ENCODE peak calls at places on chromosomes 5 and 9, in eight cellular contexts. One of them, this sample, is unnamed.

GRCh38 chr5:7877851-7878250 is 8.9 kb downstream of the MTRR start:
- DNase-seq in right lobe of liver: peak
- DNase-seq in cardiac fibroblast: peak
- DNase-seq in IMR-90: peak
- DNase-seq in neural crest cell: no peak
- DNase-seq in GM13976: no peak
- DNase-seq in RWPE2: no peak
- DNase-seq in endothelial cell: no peak
- DNase-seq in this sample: no peak

GRCh38 chr5:56637321-56637920 is 177.9 kb upstream of the MAP3K1 start:
- DNase-seq in right lobe of liver: no peak
- DNase-seq in cardiac fibroblast: peak
- DNase-seq in IMR-90: peak
- DNase-seq in neural crest cell: no peak
- DNase-seq in GM13976: no peak
- DNase-seq in RWPE2: no peak
- DNase-seq in endothelial cell: no peak
- DNase-seq in this sample: no peak

GRCh38 chr5:150075806-150076205 is 10.5 kb downstream of the CSF1R start:
- DNase-seq in right lobe of liver: no peak
- DNase-seq in cardiac fibroblast: no peak
- DNase-seq in IMR-90: no peak
- DNase-seq in neural crest cell: no peak
- DNase-seq in GM13976: peak
- DNase-seq in RWPE2: no peak
- DNase-seq in endothelial cell: no peak
- DNase-seq in this sample: peak

GRCh38 chr9:93133641-93134017 is 422 bp downstream of the NINJ1 start:
- DNase-seq in right lobe of liver: peak
- DNase-seq in cardiac fibroblast: peak
- DNase-seq in IMR-90: peak
- DNase-seq in neural crest cell: peak
- DNase-seq in GM13976: peak
- DNase-seq in RWPE2: no peak
- DNase-seq in endothelial cell: peak
- DNase-seq in this sample: peak

GRCh38 chr5:150081541-150082283 is 4.6 kb downstream of the CSF1R start:
- DNase-seq in right lobe of liver: peak
- DNase-seq in cardiac fibroblast: no peak
- DNase-seq in IMR-90: peak
- DNase-seq in neural crest cell: no peak
- DNase-seq in GM13976: peak
- DNase-seq in RWPE2: no peak
- DNase-seq in endothelial cell: peak
- DNase-seq in this sample: peak

GRCh38 chr9:96719538-96720315 is 58.2 kb downstream of the ZNF510 start:
- DNase-seq in right lobe of liver: no peak
- DNase-seq in cardiac fibroblast: no peak
- DNase-seq in IMR-90: no peak
- DNase-seq in neural crest cell: no peak
- DNase-seq in GM13976: no peak
- DNase-seq in RWPE2: peak
- DNase-seq in endothelial cell: no peak
- DNase-seq in this sample: no peak

GRCh38 chr5:30604648-30605262 is 588.7 kb upstream of the CDH6 start:
- DNase-seq in right lobe of liver: no peak
- DNase-seq in cardiac fibroblast: no peak
- DNase-seq in IMR-90: no peak
- DNase-seq in neural crest cell: no peak
- DNase-seq in GM13976: no peak
- DNase-seq in RWPE2: no peak
- DNase-seq in endothelial cell: no peak
- DNase-seq in this sample: no peak

GRCh38 chr9:71506821-71507220 is 261.5 kb downstream of the CEMIP2 start:
- DNase-seq in right lobe of liver: no peak
- DNase-seq in cardiac fibroblast: peak
- DNase-seq in IMR-90: peak
- DNase-seq in neural crest cell: no peak
- DNase-seq in GM13976: no peak
- DNase-seq in RWPE2: no peak
- DNase-seq in endothelial cell: no peak
- DNase-seq in this sample: no peak

GRCh38 chr9:128120061-128120740 is 7.3 kb downstream of the PTGES2 start:
- DNase-seq in right lobe of liver: peak
- DNase-seq in cardiac fibroblast: no peak
- DNase-seq in IMR-90: no peak
- DNase-seq in neural crest cell: no peak
- DNase-seq in GM13976: no peak
- DNase-seq in RWPE2: peak
- DNase-seq in endothelial cell: no peak
- DNase-seq in this sample: no peak

GRCh38 chr9:97557606-97558095 is 56.2 kb downstream of the TMOD1 start:
- DNase-seq in right lobe of liver: peak
- DNase-seq in cardiac fibroblast: peak
- DNase-seq in IMR-90: no peak
- DNase-seq in neural crest cell: no peak
- DNase-seq in GM13976: no peak
- DNase-seq in RWPE2: no peak
- DNase-seq in endothelial cell: no peak
- DNase-seq in this sample: no peak

GRCh38 chr5:169583424-169584215 is at the start of gene SPDL1:
- DNase-seq in right lobe of liver: peak
- DNase-seq in cardiac fibroblast: peak
- DNase-seq in IMR-90: peak
- DNase-seq in neural crest cell: peak
- DNase-seq in GM13976: peak
- DNase-seq in RWPE2: peak
- DNase-seq in endothelial cell: peak
- DNase-seq in this sample: peak

GRCh38 chr5:170644501-170644900 is 139.0 kb upstream of the GABRP start:
- DNase-seq in right lobe of liver: no peak
- DNase-seq in cardiac fibroblast: no peak
- DNase-seq in IMR-90: no peak
- DNase-seq in neural crest cell: no peak
- DNase-seq in GM13976: no peak
- DNase-seq in RWPE2: no peak
- DNase-seq in endothelial cell: no peak
- DNase-seq in this sample: no peak

GRCh38 chr9:4585135-4585534 is 77.0 kb upstream of the PLPP6 start:
- DNase-seq in right lobe of liver: no peak
- DNase-seq in cardiac fibroblast: peak
- DNase-seq in IMR-90: no peak
- DNase-seq in neural crest cell: no peak
- DNase-seq in GM13976: no peak
- DNase-seq in RWPE2: no peak
- DNase-seq in endothelial cell: no peak
- DNase-seq in this sample: no peak

GRCh38 chr9:8558176-8558575 is 758.6 kb upstream of the DMAC1 start:
- DNase-seq in right lobe of liver: no peak
- DNase-seq in cardiac fibroblast: peak
- DNase-seq in IMR-90: peak
- DNase-seq in neural crest cell: no peak
- DNase-seq in GM13976: no peak
- DNase-seq in RWPE2: no peak
- DNase-seq in endothelial cell: no peak
- DNase-seq in this sample: no peak

GRCh38 chr5:31554552-31554951 is 22.5 kb downstream of the C5orf22 start:
- DNase-seq in right lobe of liver: no peak
- DNase-seq in cardiac fibroblast: no peak
- DNase-seq in IMR-90: peak
- DNase-seq in neural crest cell: no peak
- DNase-seq in GM13976: no peak
- DNase-seq in RWPE2: no peak
- DNase-seq in endothelial cell: no peak
- DNase-seq in this sample: no peak

GRCh38 chr9:68538200-68538599 is 2.5 kb downstream of the TMEM252 start:
- DNase-seq in right lobe of liver: no peak
- DNase-seq in cardiac fibroblast: no peak
- DNase-seq in IMR-90: peak
- DNase-seq in neural crest cell: no peak
- DNase-seq in GM13976: no peak
- DNase-seq in RWPE2: no peak
- DNase-seq in endothelial cell: no peak
- DNase-seq in this sample: no peak

GRCh38 chr5:69414885-69415583 is at the start of gene MARVELD2:
- DNase-seq in right lobe of liver: peak
- DNase-seq in cardiac fibroblast: no peak
- DNase-seq in IMR-90: peak
- DNase-seq in neural crest cell: no peak
- DNase-seq in GM13976: peak
- DNase-seq in RWPE2: peak
- DNase-seq in endothelial cell: peak
- DNase-seq in this sample: peak

GRCh38 chr9:109926321-109926959 is 146.4 kb downstream of the PALM2AKAP2 start:
- DNase-seq in right lobe of liver: no peak
- DNase-seq in cardiac fibroblast: no peak
- DNase-seq in IMR-90: no peak
- DNase-seq in neural crest cell: no peak
- DNase-seq in GM13976: no peak
- DNase-seq in RWPE2: no peak
- DNase-seq in endothelial cell: no peak
- DNase-seq in this sample: peak

GRCh38 chr9:116589392-116590354 is 97.4 kb upstream of the TRIM32 start:
- DNase-seq in right lobe of liver: no peak
- DNase-seq in cardiac fibroblast: peak
- DNase-seq in IMR-90: peak
- DNase-seq in neural crest cell: no peak
- DNase-seq in GM13976: peak
- DNase-seq in RWPE2: no peak
- DNase-seq in endothelial cell: peak
- DNase-seq in this sample: peak
- TF ChIP-seq CTCF in right lobe of liver: peak
- TF ChIP-seq CTCF in cardiac fibroblast: peak
- TF ChIP-seq CTCF in IMR-90: peak
- TF ChIP-seq CTCF in neural crest cell: peak
- TF ChIP-seq CTCF in GM13976: no peak
- TF ChIP-seq CTCF in RWPE2: peak
- TF ChIP-seq CTCF in endothelial cell: peak
- TF ChIP-seq CTCF in this sample: peak

DNA sequence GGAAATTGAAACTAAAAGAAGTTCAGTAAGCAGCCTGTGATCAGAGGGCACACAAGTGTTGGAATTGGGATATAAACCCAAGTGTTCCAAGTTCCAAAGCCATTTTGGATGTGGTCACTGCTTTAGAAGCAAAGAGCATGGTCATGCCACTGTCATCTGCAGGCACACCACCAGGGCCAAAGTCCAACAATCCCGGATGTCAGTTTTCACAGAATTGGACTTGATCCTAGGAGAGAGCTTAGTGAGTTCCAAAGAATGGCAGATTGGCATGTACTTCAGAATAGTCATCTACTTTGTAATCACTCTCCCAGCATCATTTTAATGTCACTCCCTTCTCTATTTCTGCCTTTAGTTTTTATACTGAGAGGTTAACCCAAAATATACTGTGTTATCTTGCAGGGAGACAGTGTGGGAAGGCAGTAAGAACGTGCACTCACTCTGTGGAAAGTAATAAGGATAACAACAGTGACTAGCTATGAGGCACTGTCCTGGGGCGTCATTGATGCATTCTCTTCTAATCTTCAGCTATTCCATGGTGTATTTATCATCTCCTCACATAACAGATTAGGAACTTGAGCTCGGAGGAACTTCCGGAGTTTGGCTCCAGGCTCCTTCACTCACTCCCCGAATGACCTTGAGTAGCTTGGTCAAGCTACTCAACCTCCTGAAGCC is 388.0 kb downstream of the ACTL7B start:
- DNase-seq in right lobe of liver: peak
- DNase-seq in cardiac fibroblast: peak
- DNase-seq in IMR-90: peak
- DNase-seq in neural crest cell: no peak
- DNase-seq in GM13976: no peak
- DNase-seq in RWPE2: no peak
- DNase-seq in endothelial cell: no peak
- DNase-seq in this sample: no peak
- TF ChIP-seq CTCF in right lobe of liver: no peak
- TF ChIP-seq CTCF in cardiac fibroblast: no peak
- TF ChIP-seq CTCF in IMR-90: no peak
- TF ChIP-seq CTCF in neural crest cell: no peak
- TF ChIP-seq CTCF in GM13976: no peak
- TF ChIP-seq CTCF in RWPE2: no peak
- TF ChIP-seq CTCF in endothelial cell: no peak
- TF ChIP-seq CTCF in this sample: no peak

GRCh38 chr5:54981928-54982327 is 3.5 kb downstream of the ESM1 start:
- DNase-seq in right lobe of liver: no peak
- DNase-seq in cardiac fibroblast: no peak
- DNase-seq in IMR-90: no peak
- DNase-seq in neural crest cell: no peak
- DNase-seq in GM13976: no peak
- DNase-seq in RWPE2: no peak
- DNase-seq in endothelial cell: no peak
- DNase-seq in this sample: no peak
- TF ChIP-seq CTCF in right lobe of liver: no peak
- TF ChIP-seq CTCF in cardiac fibroblast: no peak
- TF ChIP-seq CTCF in IMR-90: no peak
- TF ChIP-seq CTCF in neural crest cell: no peak
- TF ChIP-seq CTCF in GM13976: no peak
- TF ChIP-seq CTCF in RWPE2: no peak
- TF ChIP-seq CTCF in endothelial cell: no peak
- TF ChIP-seq CTCF in this sample: no peak

GRCh38 chr5:148974638-148975330 is 88.1 kb downstream of the SH3TC2 start:
- DNase-seq in right lobe of liver: no peak
- DNase-seq in cardiac fibroblast: no peak
- DNase-seq in IMR-90: no peak
- DNase-seq in neural crest cell: no peak
- DNase-seq in GM13976: no peak
- DNase-seq in RWPE2: no peak
- DNase-seq in endothelial cell: no peak
- DNase-seq in this sample: no peak

GRCh38 chr5:148973455-148973854 is 89.4 kb downstream of the SH3TC2 start:
- DNase-seq in right lobe of liver: no peak
- DNase-seq in cardiac fibroblast: peak
- DNase-seq in IMR-90: peak
- DNase-seq in neural crest cell: no peak
- DNase-seq in GM13976: no peak
- DNase-seq in RWPE2: no peak
- DNase-seq in endothelial cell: no peak
- DNase-seq in this sample: no peak

GRCh38 chr5:148972396-148972795 is 90.5 kb downstream of the SH3TC2 start:
- DNase-seq in right lobe of liver: no peak
- DNase-seq in cardiac fibroblast: no peak
- DNase-seq in IMR-90: no peak
- DNase-seq in neural crest cell: no peak
- DNase-seq in GM13976: no peak
- DNase-seq in RWPE2: no peak
- DNase-seq in endothelial cell: no peak
- DNase-seq in this sample: no peak

GRCh38 chr5:148970876-148971275 is 92.0 kb downstream of the SH3TC2 start:
- DNase-seq in right lobe of liver: no peak
- DNase-seq in cardiac fibroblast: no peak
- DNase-seq in IMR-90: no peak
- DNase-seq in neural crest cell: no peak
- DNase-seq in GM13976: no peak
- DNase-seq in RWPE2: no peak
- DNase-seq in endothelial cell: no peak
- DNase-seq in this sample: no peak

DNA sequence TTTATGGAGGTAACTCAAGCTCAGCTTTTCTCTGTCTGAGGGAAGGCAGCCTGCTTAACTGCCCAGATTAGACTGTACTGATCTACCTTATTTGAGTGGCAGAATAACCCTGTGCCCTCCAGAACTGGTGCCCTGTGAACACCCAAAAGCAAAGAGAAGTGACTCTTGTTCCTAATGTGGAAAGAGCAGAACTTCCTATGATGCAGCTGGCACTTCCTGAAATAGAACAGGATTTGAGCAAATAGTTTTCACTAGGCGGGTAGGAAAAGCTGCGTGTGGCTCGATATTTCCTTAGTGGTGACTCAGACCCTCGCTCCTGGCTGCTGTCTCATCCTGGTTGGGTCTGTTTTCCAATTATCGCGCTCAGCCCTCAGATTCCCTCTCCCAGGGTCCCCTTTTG is 89.9 kb downstream of the SH3TC2 start:
- DNase-seq in right lobe of liver: no peak
- DNase-seq in cardiac fibroblast: peak
- DNase-seq in IMR-90: peak
- DNase-seq in neural crest cell: no peak
- DNase-seq in GM13976: no peak
- DNase-seq in RWPE2: peak
- DNase-seq in endothelial cell: peak
- DNase-seq in this sample: no peak
- TF ChIP-seq CTCF in right lobe of liver: no peak
- TF ChIP-seq CTCF in cardiac fibroblast: no peak
- TF ChIP-seq CTCF in IMR-90: peak
- TF ChIP-seq CTCF in neural crest cell: no peak
- TF ChIP-seq CTCF in GM13976: no peak
- TF ChIP-seq CTCF in RWPE2: no peak
- TF ChIP-seq CTCF in endothelial cell: no peak
- TF ChIP-seq CTCF in this sample: no peak